ENCODE peak calls at places on chromosomes 2 and 18, in four cellular contexts. B is HepG2, W is WTC11, K is K562. F is an unnamed sample.

GRCh38 chr2:121075006-121075545 is 209.9 kb downstream of the TFCP2L1 start:
- DNase-seq in K (peak), B (no peak), W (peak), F (peak)

GRCh38 chr2:157751462-157752058 is 122.9 kb upstream of the ACVR1C start:
- DNase-seq in K (peak), B (peak), W (peak), F (no peak)

GRCh38 chr2:173079968-173080860 is 4.6 kb downstream of the MAP3K20 start:
- DNase-seq in W (no peak), B (no peak), K (no peak), F (no peak)

GRCh38 chr2:64367444-64367843 is 86.5 kb upstream of the LGALSL start:
- DNase-seq in W (no peak), B (no peak), K (no peak), F (no peak)

GRCh38 chr2:75100011-75100680 is 99.2 kb downstream of the TACR1 start:
- DNase-seq in W (no peak), B (no peak), K (no peak), F (no peak)

GRCh38 chr18:79532690-79533058 is 136.9 kb downstream of the NFATC1 start:
- DNase-seq in B (no peak), W (peak), K (no peak), F (no peak)

GRCh38 chr2:108417254-108417653 is 31.8 kb upstream of the GCC2 start:
- DNase-seq in W (peak), B (peak), K (no peak), F (peak)

GRCh38 chr2:6452702-6453481 is 412.8 kb downstream of the CMPK2 start:
- DNase-seq in W (no peak), K (no peak), B (no peak), F (no peak)

GRCh38 chr2:186544255-186544675 is 45.6 kb upstream of the ITGAV start:
- DNase-seq in B (peak), W (no peak), K (no peak), F (no peak)

GRCh38 chr18:62128157-62128556 is 58.7 kb downstream of the PIGN start:
- DNase-seq in B (no peak), W (no peak), K (no peak), F (no peak)

GRCh38 chr2:184155791-184156190 is 442.5 kb upstream of the ZNF804A start:
- DNase-seq in W (no peak), K (no peak), B (no peak), F (no peak)

GRCh38 chr2:101884423-101884822 is 107.3 kb upstream of the IL1R2 start:
- DNase-seq in K (no peak), W (no peak), B (no peak), F (no peak)

DNA sequence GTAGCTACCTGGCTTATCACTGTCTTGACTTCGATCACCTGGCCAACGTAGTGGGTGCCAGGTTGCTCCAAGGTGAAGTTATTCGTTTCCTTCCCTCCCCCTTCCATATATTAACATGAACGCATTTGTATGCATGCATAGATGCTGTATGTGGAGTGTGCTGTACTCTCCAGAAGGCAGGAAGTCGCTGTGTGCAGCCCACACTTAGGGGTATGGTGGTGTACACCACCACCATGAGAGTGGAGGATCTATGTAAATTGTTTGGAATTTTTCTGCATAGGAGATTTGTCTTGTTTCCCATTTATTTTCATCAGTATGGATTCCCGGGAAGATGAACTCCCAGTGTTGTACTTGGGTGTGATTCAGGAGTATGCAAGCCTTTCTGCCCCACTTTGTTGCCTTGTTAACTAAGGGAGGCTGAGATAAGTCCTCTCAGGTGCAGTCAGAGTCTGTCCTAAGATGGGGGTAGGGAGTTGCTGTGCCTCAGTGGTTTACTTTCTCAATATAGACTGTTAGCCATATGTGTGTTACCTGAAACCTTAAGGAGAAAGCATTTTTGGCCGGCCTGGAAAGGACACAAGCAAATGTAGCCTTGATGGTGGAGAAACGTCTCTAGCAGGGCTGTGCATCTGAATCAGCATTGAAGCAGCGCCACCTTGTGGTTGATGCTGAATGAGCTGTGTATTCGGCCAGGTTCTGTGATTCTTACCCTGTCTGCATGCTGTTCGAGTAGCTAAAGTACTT is 149.8 kb downstream of the TANC1 start:
- DNase-seq in B (peak), K (peak), W (peak), F (peak)
- TF ChIP-seq ELF4 in B (no peak), K (no peak), W (no peak), F (no peak)

GRCh38 chr2:239167011-239167673 is 233.7 kb downstream of the HDAC4 start:
- DNase-seq in B (no peak), W (no peak), K (no peak), F (no peak)

GRCh38 chr2:239165206-239165831 is 235.5 kb downstream of the HDAC4 start:
- DNase-seq in K (no peak), B (no peak), W (peak), F (no peak)

GRCh38 chr2:239164281-239164871 is 236.4 kb downstream of the HDAC4 start:
- DNase-seq in B (no peak), K (no peak), W (no peak), F (no peak)

GRCh38 chr2:239167766-239168444 is 232.9 kb downstream of the HDAC4 start:
- DNase-seq in K (no peak), W (no peak), B (no peak), F (no peak)

GRCh38 chr2:239166201-239166834 is 234.5 kb downstream of the HDAC4 start:
- DNase-seq in K (no peak), W (peak), B (no peak), F (no peak)
- TF ChIP-seq SP1 in K (no peak), W (no peak), B (no peak), F (no peak)

GRCh38 chr2:11583840-11584529 is 50.1 kb downstream of the GREB1 start:
- DNase-seq in K (peak), W (peak), B (peak), F (peak)

GRCh38 chr2:11581129-11581796 is 47.4 kb downstream of the GREB1 start:
- DNase-seq in K (no peak), B (no peak), W (no peak), F (no peak)

GRCh38 chr2:11583203-11583752 is 49.4 kb downstream of the GREB1 start:
- DNase-seq in W (peak), B (peak), K (no peak), F (no peak)

GRCh38 chr2:11581797-11582525 is 48.1 kb downstream of the GREB1 start:
- DNase-seq in W (no peak), B (no peak), K (no peak), F (no peak)

DNA sequence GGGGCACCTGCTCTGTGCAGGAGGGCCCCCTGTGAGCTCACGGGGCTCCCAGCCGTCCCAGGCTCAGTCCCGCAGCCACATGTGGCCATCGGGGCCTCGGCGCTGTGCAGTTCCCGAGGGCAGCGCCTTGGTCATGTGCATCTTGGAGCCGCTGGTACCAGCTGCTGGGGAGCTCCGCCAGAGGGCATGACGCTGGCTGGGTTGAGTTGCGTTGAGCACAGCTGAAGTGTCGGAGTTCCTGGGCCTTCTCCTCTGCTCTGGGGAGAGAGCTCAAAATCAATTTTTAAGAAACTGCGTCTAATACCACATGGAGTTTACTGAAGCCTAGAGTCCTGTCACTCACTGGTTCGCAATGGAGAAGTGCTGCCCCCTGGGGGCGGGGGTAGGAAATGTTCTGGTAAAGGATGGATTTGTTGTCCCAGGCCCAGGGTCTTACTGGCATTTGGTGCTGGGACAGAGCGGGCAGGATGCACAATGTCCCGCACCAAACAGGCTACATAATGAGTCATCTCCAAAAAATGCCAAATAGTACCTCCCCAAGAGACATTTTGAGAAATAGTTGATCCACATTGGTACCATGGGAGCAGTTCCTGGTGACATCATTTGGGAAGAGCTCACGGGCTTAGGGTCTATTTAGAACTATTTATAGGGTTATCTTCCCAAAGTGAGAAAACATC is 48.8 kb downstream of the GREB1 start:
- DNase-seq in W (peak), K (peak), B (peak), F (peak)
- TF ChIP-seq ELF4 in W (no peak), K (no peak), B (no peak), F (no peak)

GRCh38 chr2:37786153-37786809 is 114.8 kb upstream of the CDC42EP3 start:
- DNase-seq in K (no peak), B (no peak), W (no peak), F (no peak)
- TF ChIP-seq SP1 in K (no peak), B (no peak), W (no peak), F (no peak)

DNA sequence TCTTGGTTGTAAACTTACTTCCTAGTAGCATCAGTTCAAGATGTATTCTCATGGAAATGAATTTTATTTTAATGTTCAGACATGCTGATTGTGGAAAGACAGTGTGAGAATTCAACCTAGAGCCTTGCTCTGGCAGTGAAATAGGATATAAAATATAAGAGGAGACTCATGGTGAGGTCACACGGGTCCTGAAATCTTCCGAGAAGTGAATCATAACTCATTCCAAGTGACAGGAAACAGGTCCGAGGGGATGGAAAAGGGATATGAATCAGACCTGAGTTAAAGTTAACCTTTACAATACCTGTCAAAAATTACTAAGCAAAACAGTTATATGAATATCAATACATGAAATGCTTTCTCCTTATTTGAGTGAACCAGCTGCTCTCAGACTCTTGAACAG is 185.2 kb upstream of the LRRTM1 start:
- DNase-seq in B (no peak), W (no peak), K (no peak), F (no peak)
- TF ChIP-seq ELF4 in B (no peak), W (no peak), K (no peak), F (no peak)

DNA sequence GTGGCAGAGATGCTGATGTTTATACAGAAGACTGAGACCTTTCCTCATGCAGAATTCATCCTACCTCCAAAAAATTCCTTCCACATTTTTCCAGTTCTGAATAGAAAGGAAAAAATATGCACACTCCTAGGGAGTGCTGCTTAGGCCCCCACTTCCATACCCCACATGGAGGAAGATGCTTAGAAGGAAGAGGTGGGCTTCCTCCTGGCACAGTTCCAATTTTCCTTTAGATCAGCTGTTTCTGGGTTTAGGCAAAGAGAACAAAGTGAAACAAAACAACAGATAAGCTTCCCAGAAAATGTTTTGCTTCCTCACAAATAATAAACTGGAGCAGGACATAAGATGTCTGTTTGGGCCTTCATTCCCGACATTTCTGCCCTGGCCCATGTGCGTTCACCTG is 172.6 kb downstream of the PRPF40A start:
- DNase-seq in K (no peak), B (no peak), W (no peak), F (no peak)
- TF ChIP-seq SP1 in K (no peak), B (no peak), W (no peak), F (no peak)

GRCh38 chr2:241445426-241445825 is 63.0 kb downstream of the STK25 start:
- DNase-seq in B (no peak), K (no peak), W (no peak), F (no peak)

GRCh38 chr2:241441492-241441891 is 66.9 kb downstream of the STK25 start:
- DNase-seq in W (no peak), K (no peak), B (no peak), F (no peak)

DNA sequence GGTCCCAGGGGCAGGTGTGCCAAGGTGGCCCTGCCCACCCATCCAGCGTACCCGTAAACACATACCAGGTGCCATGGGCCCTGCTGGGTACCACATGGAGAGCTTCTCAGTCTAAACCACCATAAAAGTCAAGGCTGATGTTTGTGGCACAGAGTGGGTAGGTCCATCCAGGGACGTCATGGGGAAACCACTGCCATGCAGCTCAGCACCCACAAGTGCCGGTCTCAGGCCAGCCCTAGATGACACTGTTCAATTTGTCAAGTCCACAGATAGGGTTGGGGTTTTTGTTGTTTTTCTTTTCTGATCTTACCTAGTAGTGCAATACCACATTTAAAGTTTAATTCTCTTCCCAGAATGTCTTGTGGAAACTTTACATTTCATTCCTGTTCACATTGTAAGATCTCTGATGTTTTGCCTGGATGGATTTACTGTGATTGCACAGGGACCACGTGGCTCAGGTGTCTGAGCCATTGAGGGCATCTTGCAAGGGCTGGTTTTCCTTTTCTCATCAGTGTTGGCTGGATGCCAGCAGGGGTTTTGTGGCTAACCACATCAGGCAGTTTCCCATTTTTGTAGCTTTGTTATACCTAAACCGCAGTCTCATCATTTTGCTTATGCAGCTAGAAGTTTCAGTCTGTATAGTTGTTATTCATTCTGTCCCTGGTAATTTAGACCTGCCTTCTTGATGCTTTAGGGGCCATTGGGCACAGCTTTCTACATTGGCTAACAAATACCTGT is 64.7 kb downstream of the STK25 start:
- DNase-seq in K (no peak), B (no peak), W (no peak), F (no peak)
- TF ChIP-seq ELF4 in K (no peak), B (no peak), W (no peak), F (no peak)

GRCh38 chr18:75530118-75530517 is 102.6 kb upstream of the SMIM21 start:
- DNase-seq in K (no peak), W (no peak), B (no peak), F (no peak)

GRCh38 chr18:75531851-75532241 is 104.3 kb upstream of the SMIM21 start:
- DNase-seq in K (no peak), W (no peak), B (no peak), F (no peak)

GRCh38 chr18:75531212-75531850 is 103.8 kb upstream of the SMIM21 start:
- DNase-seq in B (no peak), K (no peak), W (no peak), F (no peak)

GRCh38 chr18:75529394-75529793 is 101.9 kb upstream of the SMIM21 start:
- DNase-seq in K (no peak), W (no peak), B (no peak), F (no peak)

GRCh38 chr18:75530548-75531211 is 103.2 kb upstream of the SMIM21 start:
- DNase-seq in K (no peak), W (no peak), B (no peak), F (no peak)
- TF ChIP-seq SP1 in K (no peak), W (no peak), B (no peak), F (no peak)

F was measured in HEK293T.